ENCODE peak calls at places on chromosomes 11 and 22, in eight cellular contexts. One of them, this sample, is unnamed.

GRCh38 chr22:20956258-20957117 is 10.6 kb upstream of the AIFM3 start:
- DNase-seq in AG10803: no peak
- DNase-seq in occipital lobe: no peak
- DNase-seq in AML-193: no peak
- DNase-seq in left cardiac atrium: no peak
- DNase-seq in HTR-8/SVneo: no peak
- DNase-seq in NCI-H69: no peak
- DNase-seq in NCI-H1694 treated with DMSO at 0.1 percent for 48 hours: no peak
- DNase-seq in this sample: peak; percentile 22

GRCh38 chr11:2778630-2779498 is 79.1 kb upstream of the KCNQ1OT1 start:
- DNase-seq in AG10803: peak; percentile 63
- DNase-seq in occipital lobe: peak; percentile 78
- DNase-seq in AML-193: no peak
- DNase-seq in left cardiac atrium: peak; percentile 81
- DNase-seq in HTR-8/SVneo: no peak
- DNase-seq in NCI-H69: peak; percentile 93
- DNase-seq in NCI-H1694 treated with DMSO at 0.1 percent for 48 hours: peak; percentile 78
- DNase-seq in this sample: peak; percentile 37

GRCh38 chr11:103682318-103683184 is 353.9 kb upstream of the DDI1 start:
- DNase-seq in AG10803: peak; percentile 85
- DNase-seq in occipital lobe: peak; percentile 63
- DNase-seq in AML-193: peak; percentile 73
- DNase-seq in left cardiac atrium: peak; percentile 33
- DNase-seq in HTR-8/SVneo: peak; percentile 47
- DNase-seq in NCI-H69: peak; percentile 90
- DNase-seq in NCI-H1694 treated with DMSO at 0.1 percent for 48 hours: peak; percentile 28
- DNase-seq in this sample: peak; percentile 94

GRCh38 chr22:26479792-26480610 is 3.6 kb downstream of the HPS4 start:
- DNase-seq in AG10803: no peak
- DNase-seq in occipital lobe: no peak
- DNase-seq in AML-193: peak; percentile 71
- DNase-seq in left cardiac atrium: no peak
- DNase-seq in HTR-8/SVneo: no peak
- DNase-seq in NCI-H69: peak; percentile 81
- DNase-seq in NCI-H1694 treated with DMSO at 0.1 percent for 48 hours: no peak
- DNase-seq in this sample: no peak

GRCh38 chr22:44391481-44392445 is 79.0 kb upstream of the SHISAL1 start:
- DNase-seq in AG10803: no peak
- DNase-seq in occipital lobe: no peak
- DNase-seq in AML-193: no peak
- DNase-seq in left cardiac atrium: no peak
- DNase-seq in HTR-8/SVneo: no peak
- DNase-seq in NCI-H69: peak; percentile 86
- DNase-seq in NCI-H1694 treated with DMSO at 0.1 percent for 48 hours: no peak
- DNase-seq in this sample: no peak

GRCh38 chr11:103730151-103730940 is 306.1 kb upstream of the DDI1 start:
- DNase-seq in AG10803: no peak
- DNase-seq in occipital lobe: no peak
- DNase-seq in AML-193: no peak
- DNase-seq in left cardiac atrium: no peak
- DNase-seq in HTR-8/SVneo: no peak
- DNase-seq in NCI-H69: peak; percentile 87
- DNase-seq in NCI-H1694 treated with DMSO at 0.1 percent for 48 hours: peak; percentile 20
- DNase-seq in this sample: peak; percentile 52

GRCh38 chr22:32541481-32541880 is 66.9 kb downstream of the FBXO7 start:
- DNase-seq in AG10803: no peak
- DNase-seq in occipital lobe: no peak
- DNase-seq in AML-193: no peak
- DNase-seq in left cardiac atrium: no peak
- DNase-seq in HTR-8/SVneo: no peak
- DNase-seq in NCI-H69: no peak
- DNase-seq in NCI-H1694 treated with DMSO at 0.1 percent for 48 hours: no peak
- DNase-seq in this sample: no peak

GRCh38 chr11:68976095-68976494 is 4.7 kb downstream of the MRGPRD start:
- DNase-seq in AG10803: no peak
- DNase-seq in occipital lobe: no peak
- DNase-seq in AML-193: no peak
- DNase-seq in left cardiac atrium: no peak
- DNase-seq in HTR-8/SVneo: no peak
- DNase-seq in NCI-H69: no peak
- DNase-seq in NCI-H1694 treated with DMSO at 0.1 percent for 48 hours: no peak
- DNase-seq in this sample: no peak

GRCh38 chr11:65780770-65781151 is at the start of gene AP5B1:
- DNase-seq in AG10803: peak; percentile 49
- DNase-seq in occipital lobe: peak; percentile 41
- DNase-seq in AML-193: peak; percentile 41
- DNase-seq in left cardiac atrium: peak; percentile 66
- DNase-seq in HTR-8/SVneo: peak; percentile 81
- DNase-seq in NCI-H69: peak; percentile 76
- DNase-seq in NCI-H1694 treated with DMSO at 0.1 percent for 48 hours: no peak
- DNase-seq in this sample: peak; percentile 48

GRCh38 chr22:48754611-48755331 is 1072.9 kb downstream of the BRD1 start:
- DNase-seq in AG10803: no peak
- DNase-seq in occipital lobe: no peak
- DNase-seq in AML-193: no peak
- DNase-seq in left cardiac atrium: no peak
- DNase-seq in HTR-8/SVneo: no peak
- DNase-seq in NCI-H69: no peak
- DNase-seq in NCI-H1694 treated with DMSO at 0.1 percent for 48 hours: no peak
- DNase-seq in this sample: no peak

GRCh38 chr22:21866821-21867527 is 471 bp downstream of the MAPK1 start:
- DNase-seq in AG10803: no peak
- DNase-seq in occipital lobe: no peak
- DNase-seq in AML-193: no peak
- DNase-seq in left cardiac atrium: peak; percentile 52
- DNase-seq in HTR-8/SVneo: no peak
- DNase-seq in NCI-H69: peak; percentile 82
- DNase-seq in NCI-H1694 treated with DMSO at 0.1 percent for 48 hours: no peak
- DNase-seq in this sample: no peak

GRCh38 chr11:44351898-44352498 is 42.1 kb upstream of the ALX4 start:
- DNase-seq in AG10803: no peak
- DNase-seq in occipital lobe: no peak
- DNase-seq in AML-193: no peak
- DNase-seq in left cardiac atrium: no peak
- DNase-seq in HTR-8/SVneo: no peak
- DNase-seq in NCI-H69: peak; percentile 18
- DNase-seq in NCI-H1694 treated with DMSO at 0.1 percent for 48 hours: no peak
- DNase-seq in this sample: no peak

This sample was measured in cardiac fibroblast.